ENCODE peak calls at places on chromosome X, in seven cellular contexts. D is iPS-NIHi11; F is NCI-H2029 treated with DMSO at 0.1 percent for 48 hours; G is posterior cingulate gyrus; T is transverse colon; Z is activated naive CD4-positive, alpha-beta T cell treated with anti-CD3 and anti-CD28 coated beads, Interleukin-2, amount 50 U/mL, for 72 hours; J is PC-3. Q is an unnamed sample.

GRCh38 chrX:132576945-132577344 is 88.1 kb upstream of the MBNL3 start:
- DNase-seq in D (no peak), F (peak), G (no peak), T (no peak), Z (no peak), J (no peak), Q (no peak)

GRCh38 chrX:7139202-7140081 is 8.1 kb upstream of the STS start:
- DNase-seq in D (no peak), F (no peak), G (no peak), T (no peak), Z (no peak), J (peak), Q (no peak)

GRCh38 chrX:131633285-131633917 is 89.5 kb downstream of the OR13H1 start:
- DNase-seq in D (peak), F (peak), G (peak), T (peak), Z (peak), J (peak), Q (peak)

GRCh38 chrX:7372843-7373525 is 225.0 kb upstream of the PUDP start:
- DNase-seq in D (no peak), F (no peak), G (no peak), T (no peak), Z (no peak), J (peak), Q (no peak)

GRCh38 chrX:10158279-10158939 is 1.6 kb downstream of the CLCN4 start:
- DNase-seq in D (peak), F (no peak), G (peak), T (no peak), Z (peak), J (no peak), Q (peak)

GRCh38 chrX:46611658-46612362 is 38.2 kb downstream of the CHST7 start:
- DNase-seq in D (no peak), F (no peak), G (no peak), T (no peak), Z (peak), J (no peak), Q (no peak)

GRCh38 chrX:72387247-72387646 is 81.5 kb upstream of the CITED1 start:
- DNase-seq in D (no peak), F (no peak), G (no peak), T (no peak), Z (no peak), J (no peak), Q (no peak)

GRCh38 chrX:117973175-117974075 is 143.2 kb downstream of the KLHL13 start:
- DNase-seq in D (peak), F (no peak), G (no peak), T (no peak), Z (no peak), J (no peak), Q (no peak)

GRCh38 chrX:155086202-155086840 is 15.0 kb downstream of the BRCC3 start:
- DNase-seq in D (peak), F (no peak), G (peak), T (peak), Z (peak), J (peak), Q (peak)

GRCh38 chrX:96140796-96141195 is 543.8 kb upstream of the DIAPH2 start:
- DNase-seq in D (no peak), F (no peak), G (no peak), T (no peak), Z (no peak), J (peak), Q (no peak)

GRCh38 chrX:33465137-33465536 is 253.8 kb upstream of the DMD start:
- DNase-seq in D (no peak), F (no peak), G (no peak), T (no peak), Z (no peak), J (no peak), Q (peak)

GRCh38 chrX:40012039-40012799 is 85.5 kb downstream of the BCOR start:
- DNase-seq in D (no peak), F (no peak), G (no peak), T (peak), Z (no peak), J (peak), Q (peak)

GRCh38 chrX:23901805-23902204 is 5.9 kb downstream of the APOO start:
- DNase-seq in D (peak), F (peak), G (peak), T (peak), Z (no peak), J (peak), Q (peak)

GRCh38 chrX:103628386-103629290 is at the start of gene TCEAL1:
- DNase-seq in D (peak), F (peak), G (peak), T (peak), Z (peak), J (peak), Q (peak)

GRCh38 chrX:38318196-38318595 is 9.1 kb downstream of the RPGR start:
- DNase-seq in D (no peak), F (no peak), G (no peak), T (no peak), Z (no peak), J (no peak), Q (no peak)

GRCh38 chrX:2471641-2472040 is 29.1 kb downstream of the DHRSX start:
- DNase-seq in D (no peak), F (no peak), G (no peak), T (no peak), Z (no peak), J (no peak), Q (no peak)

GRCh38 chrX:123155327-123155726 is 28.8 kb upstream of the GRIA3 start:
- DNase-seq in D (no peak), F (no peak), G (no peak), T (no peak), Z (no peak), J (peak), Q (no peak)

GRCh38 chrX:20965270-20966044 is 408.8 kb upstream of the CNKSR2 start:
- DNase-seq in D (no peak), F (no peak), G (no peak), T (no peak), Z (no peak), J (peak), Q (no peak)

GRCh38 chrX:17635231-17635630 is 102.1 kb upstream of the SCML1 start:
- DNase-seq in D (peak), F (no peak), G (no peak), T (peak), Z (no peak), J (no peak), Q (peak)

GRCh38 chrX:95911062-95911461 is 773.6 kb upstream of the DIAPH2 start:
- DNase-seq in D (no peak), F (no peak), G (no peak), T (no peak), Z (no peak), J (no peak), Q (no peak)

GRCh38 chrX:130771230-130771629 is 131.8 kb downstream of the ENOX2 start:
- DNase-seq in D (no peak), F (no peak), G (no peak), T (no peak), Z (no peak), J (peak), Q (no peak)

GRCh38 chrX:150933945-150934350 is 35.5 kb upstream of the CD99L2 start:
- DNase-seq in D (no peak), F (no peak), G (no peak), T (no peak), Z (no peak), J (no peak), Q (no peak)

GRCh38 chrX:24306430-24306829 is 7.4 kb downstream of the SUPT20HL2 start:
- DNase-seq in D (no peak), F (no peak), G (no peak), T (no peak), Z (no peak), J (no peak), Q (peak)

GRCh38 chrX:16140983-16141382 is 17.6 kb downstream of the GRPR start:
- DNase-seq in D (no peak), F (no peak), G (no peak), T (no peak), Z (no peak), J (peak), Q (no peak)

GRCh38 chrX:12378263-12378662 is 240.0 kb downstream of the FRMPD4 start:
- DNase-seq in D (no peak), F (no peak), G (no peak), T (no peak), Z (no peak), J (no peak), Q (no peak)

GRCh38 chrX:153411988-153412574 is 809 bp downstream of the ZFP92 start:
- DNase-seq in D (no peak), F (no peak), G (no peak), T (no peak), Z (no peak), J (no peak), Q (no peak)

GRCh38 chrX:127574829-127575228 is 477.4 kb downstream of the ACTRT1 start:
- DNase-seq in D (no peak), F (no peak), G (no peak), T (no peak), Z (no peak), J (no peak), Q (no peak)

GRCh38 chrX:9662148-9662547 is 103.5 kb downstream of the GPR143 start:
- DNase-seq in D (no peak), F (no peak), G (no peak), T (no peak), Z (no peak), J (peak), Q (no peak)

GRCh38 chrX:80237072-80237471 is 183.2 kb upstream of the TENT5D start:
- DNase-seq in D (no peak), F (no peak), G (no peak), T (no peak), Z (no peak), J (peak), Q (no peak)

GRCh38 chrX:46461653-46462191 is 83.5 kb downstream of the ZNF674 start:
- DNase-seq in D (no peak), F (no peak), G (no peak), T (no peak), Z (no peak), J (no peak), Q (no peak)

GRCh38 chrX:151710457-151710856 is 5.4 kb upstream of the FATE1 start:
- DNase-seq in D (no peak), F (no peak), G (no peak), T (no peak), Z (no peak), J (no peak), Q (no peak)

GRCh38 chrX:43964936-43965335 is 8.3 kb downstream of the NDP start:
- DNase-seq in D (no peak), F (no peak), G (no peak), T (no peak), Z (no peak), J (peak), Q (no peak)

GRCh38 chrX:332916-333610 is 14.5 kb upstream of the GTPBP6 start:
- DNase-seq in D (no peak), F (no peak), G (no peak), T (no peak), Z (no peak), J (no peak), Q (no peak)

GRCh38 chrX:111892375-111892774 is 16.4 kb downstream of the TRPC5OS start:
- DNase-seq in D (no peak), F (no peak), G (no peak), T (no peak), Z (no peak), J (no peak), Q (no peak)

GRCh38 chrX:70592091-70592490 is 147.5 kb downstream of the DLG3 start:
- DNase-seq in D (no peak), F (no peak), G (no peak), T (no peak), Z (peak), J (peak), Q (no peak)

Q was measured in ecto neural progenitor cell.